ENCODE peak calls at places on chromosome 3, in ten cellular contexts. I is AG04450; F is pancreas; X is Calu3; T is lung; K is tibial nerve; J is neural crest cell; C is CD8-positive, alpha-beta T cell; L is mesothelial cell of epicardium; Y is fibroblast of pulmonary artery. O is an unnamed sample.

GRCh38 chr3:188188911-188189310 is 35.0 kb downstream of the LPP start:
- DNase-seq in I (no peak), F (no peak), X (no peak), T (no peak), K (no peak), J (no peak), C (no peak), L (no peak), Y (no peak), O (no peak)

GRCh38 chr3:55549172-55549571 is 62.1 kb upstream of the WNT5A start:
- DNase-seq in I (no peak), F (no peak), X (no peak), T (no peak), K (no peak), J (no peak), C (no peak), L (no peak), Y (no peak), O (no peak)

GRCh38 chr3:154025007-154025406 is 96.2 kb upstream of the ARHGEF26 start:
- DNase-seq in I (no peak), F (no peak), X (no peak), T (no peak), K (no peak), J (no peak), C (no peak), L (no peak), Y (no peak), O (no peak)

GRCh38 chr3:34155108-34155507 is 356.7 kb downstream of the PDCD6IP start:
- DNase-seq in I (no peak), F (no peak), X (no peak), T (no peak), K (no peak), J (no peak), C (no peak), L (no peak), Y (no peak), O (no peak)

GRCh38 chr3:140505876-140506275 is 172.0 kb upstream of the TRIM42 start:
- DNase-seq in I (no peak), F (no peak), X (no peak), T (no peak), K (no peak), J (no peak), C (no peak), L (no peak), Y (no peak), O (no peak)

GRCh38 chr3:139529624-139530023 is 9.9 kb downstream of the RBP1 start:
- DNase-seq in I (no peak), F (no peak), X (no peak), T (no peak), K (no peak), J (no peak), C (no peak), L (no peak), Y (no peak), O (no peak)

GRCh38 chr3:125460233-125460632 is 59.8 kb downstream of the SNX4 start:
- DNase-seq in I (no peak), F (no peak), X (no peak), T (no peak), K (no peak), J (no peak), C (no peak), L (no peak), Y (no peak), O (no peak)

GRCh38 chr3:14801668-14802067 is 17.1 kb upstream of the FGD5 start:
- DNase-seq in I (no peak), F (no peak), X (no peak), T (no peak), K (no peak), J (no peak), C (no peak), L (no peak), Y (no peak), O (no peak)

GRCh38 chr3:105093853-105094252 is 272.9 kb upstream of the ALCAM start:
- DNase-seq in I (no peak), F (no peak), X (no peak), T (no peak), K (no peak), J (no peak), C (no peak), L (no peak), Y (no peak), O (no peak)

GRCh38 chr3:156109989-156110388 is 10.4 kb upstream of the KCNAB1 start:
- DNase-seq in I (no peak), F (no peak), X (no peak), T (no peak), K (no peak), J (no peak), C (no peak), L (no peak), Y (no peak), O (no peak)

GRCh38 chr3:156107504-156107903 is 12.9 kb upstream of the KCNAB1 start:
- DNase-seq in I (no peak), F (no peak), X (peak), T (no peak), K (no peak), J (no peak), C (no peak), L (no peak), Y (no peak), O (no peak)

GRCh38 chr3:156102267-156102912 is 18.0 kb upstream of the KCNAB1 start:
- DNase-seq in I (no peak), F (no peak), X (no peak), T (no peak), K (no peak), J (no peak), C (no peak), L (no peak), Y (no peak), O (no peak)

DNA sequence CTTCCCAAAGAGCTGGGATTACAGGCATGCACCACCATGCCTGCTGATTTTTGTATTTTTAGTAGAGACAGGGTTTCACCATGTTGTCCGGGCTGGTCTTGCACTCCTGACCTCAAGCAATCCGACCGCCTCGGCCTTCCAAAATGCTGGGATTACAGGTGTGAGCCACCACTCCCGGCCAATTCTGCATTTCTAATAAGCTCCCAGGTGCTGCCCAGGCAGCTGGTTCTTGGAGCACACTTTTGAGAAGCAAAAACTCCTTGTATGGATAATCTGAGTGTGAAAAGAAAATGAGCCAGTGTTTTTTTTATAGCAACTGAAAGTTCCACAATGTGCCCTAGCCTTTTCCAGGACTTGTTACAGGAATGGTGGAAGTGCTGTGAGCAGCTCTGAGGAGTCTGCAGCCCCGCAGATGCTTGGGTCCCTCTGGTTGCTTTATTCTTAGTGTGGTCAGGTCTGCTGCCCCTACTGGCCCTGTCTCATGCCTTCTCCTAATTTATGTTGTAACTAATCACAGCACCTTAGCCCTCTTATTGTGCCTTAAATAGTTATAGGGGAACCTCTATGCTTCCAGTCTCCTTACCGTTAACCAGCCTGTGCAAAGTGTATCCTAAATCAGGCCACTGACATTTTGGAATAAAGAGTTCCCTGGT is 13.5 kb upstream of the KCNAB1 start:
- DNase-seq in I (no peak), F (no peak), X (no peak), T (no peak), K (no peak), J (no peak), C (no peak), L (no peak), Y (no peak), O (no peak)
- TF ChIP-seq CTCF in I (peak), F (no peak), X (no peak), T (no peak), K (no peak), J (no peak), C (no peak), L (no peak), Y (no peak), O (peak)

GRCh38 chr3:82707035-82707434 is 945.6 kb upstream of the GBE1 start:
- DNase-seq in I (no peak), F (peak), X (peak), T (no peak), K (no peak), J (no peak), C (no peak), L (no peak), Y (no peak), O (no peak)
- TF ChIP-seq CTCF in I (no peak), F (no peak), X (no peak), T (no peak), K (no peak), J (no peak), C (no peak), L (no peak), Y (no peak), O (peak)

DNA sequence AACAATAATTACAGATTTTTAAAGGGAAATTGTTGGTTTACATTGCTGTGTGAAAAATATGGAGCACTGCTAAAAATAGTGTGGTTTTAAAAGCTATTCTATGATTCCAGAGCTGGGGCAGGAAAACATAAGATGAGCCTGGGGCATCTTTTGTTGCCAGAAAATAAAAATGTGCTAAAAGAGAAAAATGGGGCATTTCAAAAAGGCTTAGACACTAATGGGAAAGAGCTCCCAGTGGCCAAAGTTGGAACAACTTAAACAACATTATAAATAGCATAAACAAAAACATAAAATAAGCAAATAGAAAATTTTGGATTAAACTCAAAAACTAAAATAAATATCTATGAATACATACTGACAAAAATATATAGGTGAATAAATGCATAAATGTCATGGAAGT is 478.9 kb downstream of the NLGN1 start:
- DNase-seq in I (no peak), F (no peak), X (no peak), T (no peak), K (no peak), J (no peak), C (no peak), L (no peak), Y (no peak), O (no peak)
- TF ChIP-seq CTCF in I (peak), F (no peak), X (peak), T (no peak), K (no peak), J (peak), C (no peak), L (peak), Y (peak), O (peak)

DNA sequence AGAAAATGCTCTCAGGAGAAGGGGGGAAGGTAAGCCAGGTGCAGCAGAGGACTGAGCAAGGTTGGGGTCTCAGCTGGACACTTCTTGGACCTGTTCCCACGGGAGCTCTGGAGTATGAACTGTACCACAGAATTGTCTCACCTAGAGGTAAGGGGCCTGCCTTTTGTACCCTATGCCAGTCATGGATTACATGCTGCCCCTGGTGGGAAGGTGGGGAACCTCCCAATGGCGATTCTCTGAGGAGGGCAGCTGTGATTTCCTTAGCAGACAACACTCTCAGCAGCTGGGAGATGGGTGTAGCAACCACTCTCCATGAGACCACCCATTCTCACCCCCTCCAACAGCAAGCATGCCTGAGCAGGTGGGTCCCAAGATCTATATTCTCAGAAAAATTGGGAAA is 329.4 kb upstream of the CTNNB1 start:
- DNase-seq in I (no peak), F (no peak), X (peak), T (no peak), K (no peak), J (no peak), C (no peak), L (no peak), Y (no peak), O (no peak)
- TF ChIP-seq CTCF in I (no peak), F (no peak), X (no peak), T (no peak), K (no peak), J (no peak), C (no peak), L (no peak), Y (no peak), O (no peak)

GRCh38 chr3:51100543-51100851 is 284.6 kb upstream of the MANF start:
- DNase-seq in I (no peak), F (no peak), X (no peak), T (no peak), K (no peak), J (no peak), C (no peak), L (no peak), Y (no peak), O (no peak)

DNA sequence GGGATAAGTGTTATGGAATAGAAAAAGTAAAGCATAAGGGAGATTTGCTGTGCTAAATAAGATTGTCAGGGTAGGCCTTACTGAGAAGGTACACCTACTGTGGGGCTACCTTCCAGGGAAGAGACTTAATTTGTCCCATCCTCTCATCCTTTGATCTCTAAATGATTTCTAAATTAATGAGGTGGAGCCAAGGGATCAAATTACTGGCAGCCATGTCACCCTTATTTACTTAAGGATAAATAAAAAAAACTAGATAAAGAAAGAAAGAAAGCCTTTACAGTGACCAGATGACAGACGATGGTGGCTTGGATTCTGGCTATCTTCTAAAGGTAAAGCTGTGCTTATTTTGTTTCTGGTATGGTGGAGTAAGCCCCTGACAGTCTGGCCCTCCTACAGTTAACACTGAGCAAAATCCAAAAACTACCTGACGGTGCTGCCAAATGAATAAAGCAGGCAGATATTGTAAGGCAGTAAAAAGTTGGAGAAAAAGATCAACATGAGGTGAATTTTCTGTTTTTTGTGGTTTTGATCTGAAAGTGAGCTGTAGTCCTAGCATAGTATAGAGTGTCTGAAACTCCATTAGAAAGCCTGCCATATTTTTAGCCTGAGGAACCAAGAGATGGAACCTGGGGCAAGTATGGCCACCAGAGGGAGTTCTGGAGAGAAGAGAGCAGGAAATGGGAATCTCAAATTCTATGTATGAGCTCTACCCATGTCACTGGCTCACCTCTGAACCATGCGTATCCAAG is 285.1 kb upstream of the MANF start:
- DNase-seq in I (peak), F (peak), X (peak), T (peak), K (peak), J (peak), C (no peak), L (no peak), Y (peak), O (no peak)
- TF ChIP-seq CTCF in I (peak), F (peak), X (peak), T (no peak), K (peak), J (peak), C (no peak), L (peak), Y (peak), O (peak)

DNA sequence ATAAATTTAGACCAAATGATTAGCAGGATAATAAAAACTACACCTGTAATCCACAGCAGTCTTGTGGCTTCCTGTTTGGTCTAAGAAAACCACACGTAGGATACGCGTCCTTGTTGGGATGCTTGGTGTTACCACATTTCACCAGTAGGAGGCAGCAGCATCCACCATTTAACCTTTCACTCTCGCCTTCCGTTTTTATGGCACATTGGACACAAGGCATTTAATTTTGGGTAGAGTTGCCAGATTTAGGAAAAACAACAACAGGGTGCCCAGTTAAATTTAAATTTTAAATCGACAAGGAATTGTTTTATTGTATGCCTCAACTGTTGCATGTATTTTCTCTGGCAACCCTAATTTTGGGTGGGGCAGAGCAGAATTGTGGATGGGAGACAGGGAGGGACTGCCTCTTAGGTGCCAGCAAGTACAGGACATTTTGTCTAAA is 6.3 kb downstream of the LRRC31 start:
- DNase-seq in I (peak), F (peak), X (peak), T (peak), K (peak), J (peak), C (peak), L (peak), Y (peak), O (no peak)
- TF ChIP-seq CTCF in I (peak), F (peak), X (peak), T (peak), K (peak), J (peak), C (peak), L (peak), Y (peak), O (peak)

GRCh38 chr3:72919520-72919919 is 31.7 kb downstream of the GXYLT2 start:
- DNase-seq in I (no peak), F (no peak), X (no peak), T (no peak), K (no peak), J (no peak), C (no peak), L (no peak), Y (no peak), O (peak)

DNA sequence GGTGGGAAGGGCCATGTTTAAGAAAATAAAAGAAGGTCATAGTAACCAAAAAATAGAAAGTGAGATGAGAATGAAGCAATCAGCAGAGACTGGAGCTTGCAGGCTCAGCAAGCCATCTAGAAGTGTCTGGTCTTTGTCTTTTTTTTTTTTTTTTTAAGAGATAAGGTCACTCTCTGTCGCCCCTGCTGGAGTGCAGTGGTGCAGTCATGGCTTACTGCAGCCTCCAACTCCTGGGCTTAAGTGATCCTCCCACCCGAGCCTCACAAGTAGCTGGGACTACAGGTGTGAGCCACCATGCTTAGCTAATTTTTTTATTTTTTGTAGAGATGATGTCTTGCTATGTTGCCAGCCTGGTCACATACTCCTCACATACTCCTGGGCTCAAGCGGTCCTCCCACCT is 36.2 kb downstream of the GXYLT2 start:
- DNase-seq in I (no peak), F (no peak), X (no peak), T (no peak), K (no peak), J (no peak), C (no peak), L (no peak), Y (no peak), O (no peak)
- TF ChIP-seq CTCF in I (no peak), F (no peak), X (no peak), T (no peak), K (no peak), J (peak), C (no peak), L (no peak), Y (peak), O (no peak)

GRCh38 chr3:98824256-98824655 is 61.1 kb downstream of the ST3GAL6 start:
- DNase-seq in I (no peak), F (no peak), X (no peak), T (no peak), K (no peak), J (no peak), C (no peak), L (no peak), Y (no peak), O (no peak)
- TF ChIP-seq CTCF in I (no peak), F (no peak), X (no peak), T (no peak), K (no peak), J (no peak), C (no peak), L (no peak), Y (peak), O (peak)

GRCh38 chr3:50415066-50415465 is 55.7 kb upstream of the TMEM115 start:
- DNase-seq in I (no peak), F (no peak), X (no peak), T (no peak), K (no peak), J (no peak), C (no peak), L (no peak), Y (no peak), O (no peak)
- TF ChIP-seq CTCF in I (no peak), F (no peak), X (no peak), T (no peak), K (no peak), J (peak), C (no peak), L (no peak), Y (no peak), O (no peak)

GRCh38 chr3:128226186-128226725 is 73.0 kb downstream of the EEFSEC start:
- DNase-seq in I (no peak), F (no peak), X (no peak), T (no peak), K (no peak), J (no peak), C (no peak), L (no peak), Y (no peak), O (peak)

GRCh38 chr3:128229077-128229837 is 76.0 kb downstream of the EEFSEC start:
- DNase-seq in I (no peak), F (no peak), X (no peak), T (no peak), K (no peak), J (no peak), C (no peak), L (no peak), Y (no peak), O (no peak)

GRCh38 chr3:128228366-128228910 is 75.2 kb downstream of the EEFSEC start:
- DNase-seq in I (no peak), F (no peak), X (no peak), T (no peak), K (no peak), J (no peak), C (no peak), L (no peak), Y (no peak), O (peak)

GRCh38 chr3:128227507-128227906 is 74.2 kb downstream of the EEFSEC start:
- DNase-seq in I (no peak), F (no peak), X (no peak), T (no peak), K (no peak), J (no peak), C (no peak), L (no peak), Y (no peak), O (peak)

GRCh38 chr3:128226794-128227399 is 73.6 kb downstream of the EEFSEC start:
- DNase-seq in I (no peak), F (peak), X (peak), T (no peak), K (no peak), J (peak), C (peak), L (peak), Y (peak), O (peak)
- TF ChIP-seq CTCF in I (peak), F (peak), X (peak), T (no peak), K (peak), J (peak), C (peak), L (peak), Y (peak), O (peak)

O was measured in osteocyte.